ENCODE peak calls at places on chromosome X, in eight cellular contexts. One of them, this sample, is unnamed.

GRCh38 chrX:130825509-130825908 is 77.5 kb downstream of the ENOX2 start:
- DNase-seq in endothelial cell: no peak
- DNase-seq in T-helper 1 cell: no peak
- DNase-seq in MG63: no peak
- DNase-seq in heart right ventricle: no peak
- DNase-seq in KG1: no peak
- DNase-seq in stimulated activated CD4-positive, alpha-beta T cell treated with anti-CD3 and anti-CD28 coated beads, TNF-alpha, amount 100 ng/mL, for 48 hours: no peak
- DNase-seq in cardiac muscle cell: no peak
- DNase-seq in this sample: no peak

GRCh38 chrX:3076416-3076991 is 35.2 kb downstream of the ARSF start:
- DNase-seq in endothelial cell: no peak
- DNase-seq in T-helper 1 cell: no peak
- DNase-seq in MG63: no peak
- DNase-seq in heart right ventricle: no peak
- DNase-seq in KG1: no peak
- DNase-seq in stimulated activated CD4-positive, alpha-beta T cell treated with anti-CD3 and anti-CD28 coated beads, TNF-alpha, amount 100 ng/mL, for 48 hours: no peak
- DNase-seq in cardiac muscle cell: no peak
- DNase-seq in this sample: no peak

GRCh38 chrX:109533631-109534030 is 3.0 kb upstream of the NXT2 start:
- DNase-seq in endothelial cell: no peak
- DNase-seq in T-helper 1 cell: no peak
- DNase-seq in MG63: peak; percentile 44
- DNase-seq in heart right ventricle: no peak
- DNase-seq in KG1: no peak
- DNase-seq in stimulated activated CD4-positive, alpha-beta T cell treated with anti-CD3 and anti-CD28 coated beads, TNF-alpha, amount 100 ng/mL, for 48 hours: no peak
- DNase-seq in cardiac muscle cell: peak; percentile 33
- DNase-seq in this sample: peak; percentile 9

GRCh38 chrX:15956684-15957083 is 102.1 kb upstream of the AP1S2 start:
- DNase-seq in endothelial cell: peak; percentile 3
- DNase-seq in T-helper 1 cell: no peak
- DNase-seq in MG63: no peak
- DNase-seq in heart right ventricle: no peak
- DNase-seq in KG1: no peak
- DNase-seq in stimulated activated CD4-positive, alpha-beta T cell treated with anti-CD3 and anti-CD28 coated beads, TNF-alpha, amount 100 ng/mL, for 48 hours: no peak
- DNase-seq in cardiac muscle cell: no peak
- DNase-seq in this sample: peak; percentile 8

GRCh38 chrX:12945494-12945893 is 29.4 kb upstream of the TMSB4X start:
- DNase-seq in endothelial cell: no peak
- DNase-seq in T-helper 1 cell: no peak
- DNase-seq in MG63: no peak
- DNase-seq in heart right ventricle: no peak
- DNase-seq in KG1: no peak
- DNase-seq in stimulated activated CD4-positive, alpha-beta T cell treated with anti-CD3 and anti-CD28 coated beads, TNF-alpha, amount 100 ng/mL, for 48 hours: no peak
- DNase-seq in cardiac muscle cell: no peak
- DNase-seq in this sample: no peak

GRCh38 chrX:85569096-85569495 is 189.6 kb upstream of the POF1B start:
- DNase-seq in endothelial cell: no peak
- DNase-seq in T-helper 1 cell: no peak
- DNase-seq in MG63: no peak
- DNase-seq in heart right ventricle: no peak
- DNase-seq in KG1: no peak
- DNase-seq in stimulated activated CD4-positive, alpha-beta T cell treated with anti-CD3 and anti-CD28 coated beads, TNF-alpha, amount 100 ng/mL, for 48 hours: no peak
- DNase-seq in cardiac muscle cell: no peak
- DNase-seq in this sample: no peak

GRCh38 chrX:40694833-40695232 is 40.5 kb downstream of the MED14 start:
- DNase-seq in endothelial cell: no peak
- DNase-seq in T-helper 1 cell: no peak
- DNase-seq in MG63: no peak
- DNase-seq in heart right ventricle: no peak
- DNase-seq in KG1: no peak
- DNase-seq in stimulated activated CD4-positive, alpha-beta T cell treated with anti-CD3 and anti-CD28 coated beads, TNF-alpha, amount 100 ng/mL, for 48 hours: no peak
- DNase-seq in cardiac muscle cell: peak; percentile 1
- DNase-seq in this sample: no peak

GRCh38 chrX:95152810-95153209 is 1478.8 kb downstream of the FAM133A start:
- DNase-seq in endothelial cell: no peak
- DNase-seq in T-helper 1 cell: no peak
- DNase-seq in MG63: no peak
- DNase-seq in heart right ventricle: no peak
- DNase-seq in KG1: no peak
- DNase-seq in stimulated activated CD4-positive, alpha-beta T cell treated with anti-CD3 and anti-CD28 coated beads, TNF-alpha, amount 100 ng/mL, for 48 hours: no peak
- DNase-seq in cardiac muscle cell: no peak
- DNase-seq in this sample: no peak

GRCh38 chrX:21725498-21725897 is 32.4 kb downstream of the SMPX start:
- DNase-seq in endothelial cell: no peak
- DNase-seq in T-helper 1 cell: no peak
- DNase-seq in MG63: no peak
- DNase-seq in heart right ventricle: no peak
- DNase-seq in KG1: no peak
- DNase-seq in stimulated activated CD4-positive, alpha-beta T cell treated with anti-CD3 and anti-CD28 coated beads, TNF-alpha, amount 100 ng/mL, for 48 hours: no peak
- DNase-seq in cardiac muscle cell: no peak
- DNase-seq in this sample: peak; percentile 49

GRCh38 chrX:107739541-107739940 is 36.0 kb downstream of the TSC22D3 start:
- DNase-seq in endothelial cell: no peak
- DNase-seq in T-helper 1 cell: no peak
- DNase-seq in MG63: no peak
- DNase-seq in heart right ventricle: no peak
- DNase-seq in KG1: no peak
- DNase-seq in stimulated activated CD4-positive, alpha-beta T cell treated with anti-CD3 and anti-CD28 coated beads, TNF-alpha, amount 100 ng/mL, for 48 hours: no peak
- DNase-seq in cardiac muscle cell: no peak
- DNase-seq in this sample: no peak

GRCh38 chrX:149004936-149005335 is 500.2 kb downstream of the IDS start:
- DNase-seq in endothelial cell: no peak
- DNase-seq in T-helper 1 cell: no peak
- DNase-seq in MG63: no peak
- DNase-seq in heart right ventricle: no peak
- DNase-seq in KG1: no peak
- DNase-seq in stimulated activated CD4-positive, alpha-beta T cell treated with anti-CD3 and anti-CD28 coated beads, TNF-alpha, amount 100 ng/mL, for 48 hours: no peak
- DNase-seq in cardiac muscle cell: no peak
- DNase-seq in this sample: no peak

This sample was measured in EH.